ENCODE peak calls at places on chromosomes 1 and 21, in nine cellular contexts. O, D, F, K, C, E, W, Q and Y are unnamed samples.

GRCh38 chr1:171985639-171986038 is 144.3 kb downstream of the DNM3 start:
- DNase-seq in O (no peak), D (no peak), F (no peak), K (peak), C (no peak), E (no peak), W (no peak), Q (no peak), Y (no peak)

GRCh38 chr1:210062033-210062432 is 124.0 kb downstream of the SYT14 start:
- DNase-seq in O (no peak), D (no peak), F (no peak), K (no peak), C (no peak), E (no peak), W (no peak), Q (no peak), Y (no peak)

GRCh38 chr1:56032276-56032675 is 547.1 kb downstream of the PLPP3 start:
- DNase-seq in O (no peak), D (no peak), F (no peak), K (no peak), C (no peak), E (no peak), W (peak), Q (no peak), Y (no peak)

GRCh38 chr1:212637902-212638301 is 29.3 kb downstream of the ATF3 start:
- DNase-seq in O (no peak), D (no peak), F (no peak), K (no peak), C (peak), E (no peak), W (no peak), Q (no peak), Y (no peak)

GRCh38 chr1:33433509-33434362 is 2.8 kb upstream of the PHC2 start:
- DNase-seq in O (peak), D (no peak), F (peak), K (no peak), C (peak), E (peak), W (peak), Q (peak), Y (peak)

GRCh38 chr1:63928197-63929105 is 154.6 kb downstream of the ROR1 start:
- DNase-seq in O (no peak), D (no peak), F (no peak), K (no peak), C (peak), E (no peak), W (no peak), Q (no peak), Y (no peak)

GRCh38 chr1:1538334-1538733 is 2.1 kb downstream of the TMEM240 start:
- DNase-seq in O (no peak), D (no peak), F (no peak), K (no peak), C (no peak), E (no peak), W (no peak), Q (no peak), Y (no peak)

GRCh38 chr1:57550092-57550491 is 126.2 kb upstream of the DAB1 start:
- DNase-seq in O (no peak), D (no peak), F (no peak), K (no peak), C (no peak), E (no peak), W (no peak), Q (no peak), Y (no peak)

GRCh38 chr1:55280731-55281130 is 65.6 kb upstream of the USP24 start:
- DNase-seq in O (no peak), D (no peak), F (no peak), K (no peak), C (peak), E (no peak), W (no peak), Q (no peak), Y (no peak)

GRCh38 chr1:228474507-228474906 is 12.7 kb upstream of the RNF187 start:
- DNase-seq in O (no peak), D (no peak), F (no peak), K (peak), C (no peak), E (no peak), W (no peak), Q (no peak), Y (no peak)

GRCh38 chr1:201359031-201359872 is 18.2 kb downstream of the TNNT2 start:
- DNase-seq in O (no peak), D (no peak), F (no peak), K (no peak), C (no peak), E (no peak), W (no peak), Q (no peak), Y (no peak)

GRCh38 chr21:45559216-45560105 is 17.2 kb upstream of the SLC19A1 start:
- DNase-seq in O (no peak), D (no peak), F (no peak), K (no peak), C (no peak), E (no peak), W (no peak), Q (no peak), Y (no peak)

GRCh38 chr1:222334026-222334680 is 213.8 kb downstream of the HHIPL2 start:
- DNase-seq in O (no peak), D (no peak), F (peak), K (no peak), C (peak), E (peak), W (peak), Q (peak), Y (peak)

GRCh38 chr1:97759078-97759477 is 161.8 kb downstream of the DPYD start:
- DNase-seq in O (no peak), D (no peak), F (no peak), K (no peak), C (peak), E (no peak), W (no peak), Q (no peak), Y (no peak)

GRCh38 chr1:222042120-222042519 is 300.2 kb upstream of the DUSP10 start:
- DNase-seq in O (no peak), D (no peak), F (no peak), K (no peak), C (peak), E (no peak), W (peak), Q (no peak), Y (peak)

GRCh38 chr1:159921700-159922498 is 3.4 kb downstream of the TAGLN2 start:
- DNase-seq in O (no peak), D (no peak), F (no peak), K (no peak), C (peak), E (no peak), W (peak), Q (no peak), Y (no peak)

GRCh38 chr1:223224465-223224864 is 81.4 kb upstream of the TLR5 start:
- DNase-seq in O (no peak), D (no peak), F (no peak), K (peak), C (no peak), E (no peak), W (no peak), Q (no peak), Y (no peak)

GRCh38 chr1:87706198-87706597 is 377.5 kb downstream of the LMO4 start:
- DNase-seq in O (no peak), D (no peak), F (no peak), K (no peak), C (peak), E (no peak), W (no peak), Q (no peak), Y (peak)

GRCh38 chr1:41493626-41494350 is 9.3 kb upstream of the EDN2 start:
- DNase-seq in O (no peak), D (no peak), F (no peak), K (no peak), C (no peak), E (no peak), W (no peak), Q (no peak), Y (no peak)

GRCh38 chr1:212457740-212458338 is 25.1 kb downstream of the NENF start:
- DNase-seq in O (peak), D (no peak), F (peak), K (peak), C (peak), E (peak), W (peak), Q (no peak), Y (no peak)

GRCh38 chr1:246169019-246169418 is 338.1 kb downstream of the SMYD3 start:
- DNase-seq in O (no peak), D (no peak), F (no peak), K (no peak), C (no peak), E (no peak), W (no peak), Q (no peak), Y (no peak)

GRCh38 chr21:39676054-39676771 is 63.5 kb downstream of the B3GALT5 start:
- DNase-seq in O (no peak), D (peak), F (peak), K (no peak), C (peak), E (peak), W (no peak), Q (peak), Y (no peak)

GRCh38 chr1:242139437-242139836 is 140.5 kb upstream of the MAP1LC3C start:
- DNase-seq in O (no peak), D (peak), F (no peak), K (no peak), C (no peak), E (no peak), W (no peak), Q (no peak), Y (no peak)

GRCh38 chr1:6547301-6547700 is 7.0 kb downstream of the NOL9 start:
- DNase-seq in O (no peak), D (no peak), F (peak), K (no peak), C (peak), E (peak), W (no peak), Q (peak), Y (no peak)

GRCh38 chr1:229105822-229106525 is 164.9 kb upstream of the RAB4A start:
- DNase-seq in O (no peak), D (no peak), F (no peak), K (no peak), C (no peak), E (no peak), W (no peak), Q (no peak), Y (no peak)

GRCh38 chr21:17370750-17371325 is 142.0 kb upstream of the CXADR start:
- DNase-seq in O (no peak), D (no peak), F (no peak), K (peak), C (no peak), E (no peak), W (no peak), Q (no peak), Y (no peak)

GRCh38 chr21:37675202-37675801 is 241.0 kb downstream of the KCNJ6 start:
- DNase-seq in O (peak), D (no peak), F (peak), K (peak), C (peak), E (no peak), W (peak), Q (no peak), Y (no peak)

GRCh38 chr1:35345439-35345981 is 77.0 kb downstream of the ZMYM4 start:
- DNase-seq in O (peak), D (no peak), F (no peak), K (peak), C (peak), E (no peak), W (peak), Q (no peak), Y (no peak)

GRCh38 chr1:167933779-167934178 is 2.7 kb upstream of the DCAF6 start:
- DNase-seq in O (no peak), D (no peak), F (no peak), K (no peak), C (no peak), E (no peak), W (no peak), Q (no peak), Y (no peak)

GRCh38 chr1:39262802-39263201 is 58.3 kb downstream of the MACF1 start:
- DNase-seq in O (no peak), D (no peak), F (no peak), K (no peak), C (no peak), E (no peak), W (peak), Q (no peak), Y (no peak)

GRCh38 chr1:17828991-17829390 is 73.9 kb downstream of the ACTL8 start:
- DNase-seq in O (no peak), D (no peak), F (no peak), K (no peak), C (no peak), E (no peak), W (no peak), Q (no peak), Y (no peak)

GRCh38 chr1:17833661-17834501 is 78.7 kb downstream of the ACTL8 start:
- DNase-seq in O (no peak), D (no peak), F (no peak), K (no peak), C (no peak), E (no peak), W (no peak), Q (no peak), Y (no peak)

GRCh38 chr1:17834561-17835100 is 79.5 kb downstream of the ACTL8 start:
- DNase-seq in O (no peak), D (no peak), F (no peak), K (no peak), C (no peak), E (no peak), W (no peak), Q (no peak), Y (no peak)

GRCh38 chr1:17829579-17829978 is 74.4 kb downstream of the ACTL8 start:
- DNase-seq in O (no peak), D (no peak), F (no peak), K (no peak), C (no peak), E (no peak), W (no peak), Q (no peak), Y (no peak)

GRCh38 chr1:17831619-17832018 is 76.5 kb downstream of the ACTL8 start:
- DNase-seq in O (no peak), D (no peak), F (peak), K (peak), C (peak), E (peak), W (peak), Q (peak), Y (no peak)
- H3K4me3 ChIP-seq in O (no peak), D (no peak), F (no peak), K (no peak), C (no peak), E (no peak), W (no peak), Q (no peak), Y (no peak)

GRCh38 chr1:36864182-36865079 is 169.9 kb downstream of the GRIK3 start:
- DNase-seq in O (no peak), D (no peak), F (no peak), K (peak), C (no peak), E (no peak), W (no peak), Q (no peak), Y (no peak)
- TF ChIP-seq CTCF in O (no peak), D (peak), F (peak), K (peak), C (no peak), E (peak), W (peak), Q (no peak), Y (no peak)

GRCh38 chr1:12617511-12617900 is 504 bp downstream of the DHRS3 start:
- DNase-seq in O (no peak), D (no peak), F (no peak), K (peak), C (no peak), E (peak), W (no peak), Q (no peak), Y (no peak)
- H3K4me3 ChIP-seq in O (peak), D (peak), F (peak), K (peak), C (peak), E (peak), W (peak), Q (peak), Y (peak)

GRCh38 chr21:34557261-34557660 is 45.3 kb upstream of the KCNE1 start:
- DNase-seq in O (no peak), D (no peak), F (no peak), K (no peak), C (no peak), E (no peak), W (no peak), Q (no peak), Y (no peak)

GRCh38 chr21:34558960-34559631 is 47.1 kb upstream of the KCNE1 start:
- DNase-seq in O (no peak), D (no peak), F (no peak), K (no peak), C (peak), E (peak), W (no peak), Q (peak), Y (no peak)

GRCh38 chr21:34558166-34558565 is 46.2 kb upstream of the KCNE1 start:
- DNase-seq in O (no peak), D (no peak), F (no peak), K (no peak), C (no peak), E (peak), W (no peak), Q (no peak), Y (no peak)

GRCh38 chr21:34560609-34561008 is 48.6 kb upstream of the KCNE1 start:
- DNase-seq in O (no peak), D (no peak), F (no peak), K (no peak), C (no peak), E (no peak), W (no peak), Q (no peak), Y (no peak)

DNA sequence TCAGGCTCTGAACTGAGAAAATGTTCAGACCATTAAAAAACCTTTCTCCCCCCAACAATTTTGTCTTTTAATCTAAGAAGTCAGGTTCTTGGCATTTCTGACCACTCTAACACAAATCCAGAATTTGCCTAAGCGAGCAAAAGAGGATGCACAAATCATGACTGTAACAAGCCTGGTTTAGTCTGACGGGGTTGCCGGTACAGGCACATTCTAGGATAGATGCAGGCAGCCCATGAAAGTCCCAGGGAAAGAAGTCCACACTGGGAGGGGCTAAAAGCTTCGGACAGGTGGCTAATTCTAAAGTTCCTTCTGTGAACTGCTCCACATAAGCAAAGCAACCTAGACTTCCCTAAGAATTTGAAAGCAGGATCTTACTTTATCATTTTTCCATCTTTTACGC is 48.0 kb upstream of the KCNE1 start:
- DNase-seq in O (no peak), D (no peak), F (no peak), K (no peak), C (no peak), E (peak), W (no peak), Q (no peak), Y (no peak)
- TF ChIP-seq CTCF in O (no peak), D (no peak), F (no peak), K (no peak), C (no peak), E (no peak), W (no peak), Q (no peak), Y (no peak)

GRCh38 chr21:21283810-21284209 is 285.6 kb downstream of the NCAM2 start:
- DNase-seq in O (no peak), D (no peak), F (no peak), K (no peak), C (no peak), E (no peak), W (no peak), Q (no peak), Y (no peak)

GRCh38 chr21:21279193-21279901 is 281.1 kb downstream of the NCAM2 start:
- DNase-seq in O (no peak), D (no peak), F (no peak), K (no peak), C (no peak), E (no peak), W (no peak), Q (no peak), Y (no peak)
- H3K4me3 ChIP-seq in O (no peak), D (no peak), F (no peak), K (no peak), C (no peak), E (no peak), W (no peak), Q (no peak), Y (no peak)